ENCODE peak calls at places on chromosome 9, in seven cellular contexts. Z is A549, D is ovary, Y is GM12878, R is HepG2, T is stomach, F is transverse colon. N is an unnamed sample.
A peak's percentile ranks its signal among the peaks of the same experiment; 100 is the strongest.

GRCh38 chr9:87516222-87516930 is 18.7 kb downstream of the DAPK1 start:
- DNase-seq in Z (peak; percentile 40), D (peak; percentile 65), Y (no peak), R (peak; percentile 41), T (peak; percentile 44), F (peak; percentile 34), N (peak; percentile 29)

GRCh38 chr9:123893831-123894460 is 36.0 kb downstream of the DENND1A start:
- DNase-seq in Z (peak; percentile 30), D (no peak), Y (no peak), R (no peak), T (no peak), F (no peak), N (no peak)

GRCh38 chr9:15513335-15513734 is 2.6 kb upstream of the PSIP1 start:
- DNase-seq in Z (peak; percentile 53), D (no peak), Y (no peak), R (peak; percentile 32), T (no peak), F (no peak), N (no peak)

GRCh38 chr9:90485028-90485427 is 157.6 kb downstream of the DIRAS2 start:
- DNase-seq in Z (no peak), D (no peak), Y (no peak), R (no peak), T (no peak), F (no peak), N (no peak)

GRCh38 chr9:136482046-136482792 is 621 bp downstream of the SEC16A start:
- DNase-seq in Z (peak; percentile 42), D (no peak), Y (no peak), R (no peak), T (no peak), F (peak; percentile 49), N (peak; percentile 29)

GRCh38 chr9:81678088-81678487 is 11.3 kb downstream of the TLE1 start:
- DNase-seq in Z (no peak), D (no peak), Y (no peak), R (no peak), T (no peak), F (no peak), N (no peak)

GRCh38 chr9:6902423-6902822 is 144.7 kb downstream of the KDM4C start:
- DNase-seq in Z (no peak), D (no peak), Y (no peak), R (no peak), T (no peak), F (no peak), N (no peak)

GRCh38 chr9:6229604-6230003 is 14.0 kb downstream of the IL33 start:
- DNase-seq in Z (peak; percentile 20), D (no peak), Y (no peak), R (no peak), T (no peak), F (no peak), N (no peak)

GRCh38 chr9:136547508-136548215 is 1.8 kb upstream of the NOTCH1 start:
- DNase-seq in Z (no peak), D (no peak), Y (no peak), R (no peak), T (no peak), F (no peak), N (no peak)

GRCh38 chr9:83013261-83013610 is 49.7 kb downstream of the RASEF start:
- DNase-seq in Z (peak; percentile 35), D (no peak), Y (no peak), R (no peak), T (no peak), F (no peak), N (no peak)

GRCh38 chr9:137476856-137477255 is 17.7 kb upstream of the NSMF start:
- DNase-seq in Z (no peak), D (peak; percentile 28), Y (no peak), R (no peak), T (no peak), F (no peak), N (no peak)

GRCh38 chr9:37908698-37909186 is 4.8 kb upstream of the SLC25A51 start:
- DNase-seq in Z (peak; percentile 67), D (no peak), Y (no peak), R (peak; percentile 92), T (no peak), F (no peak), N (no peak)

GRCh38 chr9:135787776-135788575 is 86.0 kb downstream of the KCNT1 start:
- DNase-seq in Z (no peak), D (no peak), Y (no peak), R (no peak), T (no peak), F (no peak), N (no peak)

GRCh38 chr9:112866662-112867274 is 23.9 kb downstream of the SLC46A2 start:
- DNase-seq in Z (peak; percentile 69), D (no peak), Y (no peak), R (no peak), T (no peak), F (peak; percentile 21), N (no peak)

GRCh38 chr9:124203818-124204217 is 53.9 kb upstream of the NEK6 start:
- DNase-seq in Z (no peak), D (no peak), Y (no peak), R (no peak), T (no peak), F (no peak), N (no peak)

GRCh38 chr9:129885018-129885669 is 49.9 kb downstream of the USP20 start:
- DNase-seq in Z (no peak), D (peak; percentile 58), Y (peak; percentile 20), R (peak; percentile 33), T (peak; percentile 54), F (peak; percentile 72), N (peak; percentile 42)

GRCh38 chr9:128374221-128374675 is 3.1 kb downstream of the URM1 start:
- DNase-seq in Z (no peak), D (no peak), Y (no peak), R (no peak), T (no peak), F (no peak), N (no peak)

GRCh38 chr9:73780916-73781315 is 629.3 kb downstream of the ANXA1 start:
- DNase-seq in Z (peak; percentile 1), D (no peak), Y (no peak), R (no peak), T (no peak), F (no peak), N (no peak)

DNA sequence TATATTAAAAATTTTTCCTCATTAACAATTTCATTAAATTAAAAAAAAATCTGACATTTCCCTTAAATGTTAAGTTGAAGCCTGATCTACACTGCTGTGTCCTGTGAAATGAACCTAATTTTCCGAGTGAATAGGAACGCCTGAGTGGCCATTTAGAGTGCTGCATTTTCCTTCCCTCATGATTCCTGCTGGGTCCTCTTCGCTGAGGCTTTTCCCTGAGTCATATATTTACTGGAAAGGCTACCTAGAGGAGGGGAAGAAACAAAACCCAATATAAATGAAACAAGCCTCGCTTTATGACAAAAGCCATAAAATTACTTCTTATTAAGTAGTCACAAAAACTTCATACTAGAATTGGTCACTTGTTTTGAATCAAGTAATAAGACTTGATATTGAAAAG is 6.2 kb upstream of the ISCA1 start:
- DNase-seq in Z (no peak), D (no peak), Y (no peak), R (no peak), T (no peak), F (no peak), N (no peak)
- H3K4me3 ChIP-seq in Z (no peak overlapping the region), D (no peak overlapping the region), Y (no peak overlapping the region), R (no peak overlapping the region), T (no peak overlapping the region), F (no peak overlapping the region), N (no peak overlapping the region)

GRCh38 chr9:130938652-130939404 is at the start of gene FIBCD1:
- DNase-seq in Z (peak; percentile 73), D (no peak), Y (no peak), R (no peak), T (no peak), F (peak; percentile 66), N (no peak)
- TF ChIP-seq EP300 in Z (no peak), D (no peak), Y (no peak), R (no peak), T (no peak), F (no peak), N (no peak)

GRCh38 chr9:103431809-103432208 is 436.7 kb downstream of the CYLC2 start:
- DNase-seq in Z (no peak), D (no peak), Y (no peak), R (no peak), T (no peak), F (no peak), N (no peak)
- H3K9me3 ChIP-seq in Z (no peaks in the 10 kb centered on the region), D (no peaks in the 10 kb centered on the region), Y (no peaks in the 10 kb centered on the region), R (peaks cover 6% of the 10 kb centered on the region), T (peaks cover 3% of the 10 kb centered on the region), F (no peaks in the 10 kb centered on the region), N (no peaks in the 10 kb centered on the region)

DNA sequence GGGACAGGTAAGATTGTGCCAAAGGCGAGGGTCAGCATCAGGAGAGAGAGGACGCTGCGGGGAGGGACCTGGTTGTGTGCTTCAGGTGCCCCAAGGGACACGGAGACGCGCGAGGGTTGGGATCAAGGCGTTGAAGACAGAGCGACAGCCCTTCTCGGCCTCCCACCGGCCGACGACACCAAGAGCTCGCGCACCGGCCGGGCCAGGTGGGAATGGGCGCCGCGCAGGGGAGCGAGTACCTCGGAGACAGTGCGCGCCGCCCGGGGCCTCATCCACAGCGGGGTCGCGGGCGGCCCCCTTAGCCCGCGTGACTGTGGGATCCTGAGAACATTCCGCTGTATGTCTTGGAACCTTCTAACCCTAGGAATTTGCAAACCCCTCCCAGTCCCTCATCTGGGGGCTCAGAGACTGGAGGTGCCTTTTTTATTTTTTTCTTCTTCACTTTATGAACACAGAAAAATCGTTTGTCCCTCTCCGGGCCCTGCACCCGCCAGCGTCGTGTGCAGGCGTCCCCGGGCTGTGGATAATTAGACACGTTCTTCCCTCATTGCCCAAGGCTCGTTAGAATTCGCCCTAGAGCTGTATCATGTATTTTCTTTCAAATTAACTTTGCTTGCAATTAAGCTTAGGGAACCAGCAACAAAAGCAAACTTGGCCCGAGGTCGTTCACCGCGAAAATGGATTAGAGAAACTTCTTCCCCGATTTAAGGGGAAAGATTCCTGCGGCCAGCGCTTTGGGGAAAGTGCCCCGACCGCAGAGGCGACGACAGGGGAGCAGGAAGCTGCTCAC is 4.8 kb downstream of the FOXE1 start:
- DNase-seq in Z (no peak), D (no peak), Y (no peak), R (no peak), T (no peak), F (no peak), N (no peak)
- H3K4me3 ChIP-seq in Z (no peak overlapping the region), D (no peak overlapping the region), Y (no peak overlapping the region), R (no peak overlapping the region), T (no peak overlapping the region), F (no peak overlapping the region), N (no peak overlapping the region)

GRCh38 chr9:16679327-16679821 is 191.1 kb downstream of the BNC2 start:
- DNase-seq in Z (no peak), D (no peak), Y (no peak), R (no peak), T (no peak), F (no peak), N (no peak)
- TF ChIP-seq EP300 in Z (no peak), D (no peak), Y (no peak), R (no peak), T (no peak), F (no peak), N (no peak)

GRCh38 chr9:122418016-122418415 is 47.2 kb downstream of the PTGS1 start:
- DNase-seq in Z (no peak), D (no peak), Y (no peak), R (no peak), T (no peak), F (no peak), N (no peak)
- H3K9me3 ChIP-seq in Z (no peaks in the 10 kb centered on the region), D (no peaks in the 10 kb centered on the region), Y (no peaks in the 10 kb centered on the region), R (peaks cover 27% of the 10 kb centered on the region), T (peaks cover 12% of the 10 kb centered on the region), F (peaks cover 12% of the 10 kb centered on the region), N (no peaks in the 10 kb centered on the region)